ENCODE peak calls at places on chromosomes 3 and 15, in eight cellular contexts. One of them, this sample, is unnamed.

GRCh38 chr3:4976109-4976508 is 3.1 kb upstream of the BHLHE40 start:
- DNase-seq in C1 segment of cervical spinal cord: no peak
- DNase-seq in stimulated activated CD8-positive, alpha-beta memory T cell treated with anti-CD3 and anti-CD28 coated beads, Interleukin-15, amount 100 ng/mL, for 24 hours: no peak
- DNase-seq in lower lobe of right lung: peak
- DNase-seq in CD8-positive, alpha-beta memory T cell: no peak
- DNase-seq in Right ventricle myocardium inferior: no peak
- DNase-seq in ELF-1: peak
- DNase-seq in fibroblast of pulmonary artery: peak
- DNase-seq in this sample: no peak

GRCh38 chr3:129655326-129655725 is 48.9 kb upstream of the PLXND1 start:
- DNase-seq in C1 segment of cervical spinal cord: no peak
- DNase-seq in stimulated activated CD8-positive, alpha-beta memory T cell treated with anti-CD3 and anti-CD28 coated beads, Interleukin-15, amount 100 ng/mL, for 24 hours: no peak
- DNase-seq in lower lobe of right lung: no peak
- DNase-seq in CD8-positive, alpha-beta memory T cell: no peak
- DNase-seq in Right ventricle myocardium inferior: no peak
- DNase-seq in ELF-1: no peak
- DNase-seq in fibroblast of pulmonary artery: no peak
- DNase-seq in this sample: no peak

GRCh38 chr15:52567886-52568568 is 803 bp downstream of the ARPP19 start:
- DNase-seq in C1 segment of cervical spinal cord: no peak
- DNase-seq in stimulated activated CD8-positive, alpha-beta memory T cell treated with anti-CD3 and anti-CD28 coated beads, Interleukin-15, amount 100 ng/mL, for 24 hours: no peak
- DNase-seq in lower lobe of right lung: peak
- DNase-seq in CD8-positive, alpha-beta memory T cell: no peak
- DNase-seq in Right ventricle myocardium inferior: peak
- DNase-seq in ELF-1: no peak
- DNase-seq in fibroblast of pulmonary artery: no peak
- DNase-seq in this sample: no peak

GRCh38 chr3:195613468-195614069 is 29.8 kb upstream of the APOD start:
- DNase-seq in C1 segment of cervical spinal cord: no peak
- DNase-seq in stimulated activated CD8-positive, alpha-beta memory T cell treated with anti-CD3 and anti-CD28 coated beads, Interleukin-15, amount 100 ng/mL, for 24 hours: no peak
- DNase-seq in lower lobe of right lung: no peak
- DNase-seq in CD8-positive, alpha-beta memory T cell: no peak
- DNase-seq in Right ventricle myocardium inferior: no peak
- DNase-seq in ELF-1: no peak
- DNase-seq in fibroblast of pulmonary artery: no peak
- DNase-seq in this sample: no peak

GRCh38 chr15:100943074-100943473 is 23.9 kb downstream of the LRRK1 start:
- DNase-seq in C1 segment of cervical spinal cord: no peak
- DNase-seq in stimulated activated CD8-positive, alpha-beta memory T cell treated with anti-CD3 and anti-CD28 coated beads, Interleukin-15, amount 100 ng/mL, for 24 hours: no peak
- DNase-seq in lower lobe of right lung: no peak
- DNase-seq in CD8-positive, alpha-beta memory T cell: no peak
- DNase-seq in Right ventricle myocardium inferior: no peak
- DNase-seq in ELF-1: no peak
- DNase-seq in fibroblast of pulmonary artery: no peak
- DNase-seq in this sample: no peak

GRCh38 chr3:116897382-116897781 is 187.8 kb downstream of the TUSC7 start:
- DNase-seq in C1 segment of cervical spinal cord: no peak
- DNase-seq in stimulated activated CD8-positive, alpha-beta memory T cell treated with anti-CD3 and anti-CD28 coated beads, Interleukin-15, amount 100 ng/mL, for 24 hours: no peak
- DNase-seq in lower lobe of right lung: no peak
- DNase-seq in CD8-positive, alpha-beta memory T cell: no peak
- DNase-seq in Right ventricle myocardium inferior: no peak
- DNase-seq in ELF-1: no peak
- DNase-seq in fibroblast of pulmonary artery: no peak
- DNase-seq in this sample: no peak

GRCh38 chr15:69554321-69554961 is 101.8 kb downstream of the RPLP1 start:
- DNase-seq in C1 segment of cervical spinal cord: no peak
- DNase-seq in stimulated activated CD8-positive, alpha-beta memory T cell treated with anti-CD3 and anti-CD28 coated beads, Interleukin-15, amount 100 ng/mL, for 24 hours: no peak
- DNase-seq in lower lobe of right lung: no peak
- DNase-seq in CD8-positive, alpha-beta memory T cell: no peak
- DNase-seq in Right ventricle myocardium inferior: no peak
- DNase-seq in ELF-1: no peak
- DNase-seq in fibroblast of pulmonary artery: peak
- DNase-seq in this sample: no peak

GRCh38 chr3:171453175-171453868 is 6.9 kb downstream of the TNIK start:
- DNase-seq in C1 segment of cervical spinal cord: no peak
- DNase-seq in stimulated activated CD8-positive, alpha-beta memory T cell treated with anti-CD3 and anti-CD28 coated beads, Interleukin-15, amount 100 ng/mL, for 24 hours: no peak
- DNase-seq in lower lobe of right lung: no peak
- DNase-seq in CD8-positive, alpha-beta memory T cell: no peak
- DNase-seq in Right ventricle myocardium inferior: no peak
- DNase-seq in ELF-1: peak
- DNase-seq in fibroblast of pulmonary artery: peak
- DNase-seq in this sample: no peak

GRCh38 chr15:77410701-77411613 is 8.9 kb downstream of the PEAK1 start:
- DNase-seq in C1 segment of cervical spinal cord: no peak
- DNase-seq in stimulated activated CD8-positive, alpha-beta memory T cell treated with anti-CD3 and anti-CD28 coated beads, Interleukin-15, amount 100 ng/mL, for 24 hours: no peak
- DNase-seq in lower lobe of right lung: no peak
- DNase-seq in CD8-positive, alpha-beta memory T cell: no peak
- DNase-seq in Right ventricle myocardium inferior: no peak
- DNase-seq in ELF-1: no peak
- DNase-seq in fibroblast of pulmonary artery: no peak
- DNase-seq in this sample: no peak

GRCh38 chr3:166734734-166735133 is 645.4 kb downstream of the ZBBX start:
- DNase-seq in C1 segment of cervical spinal cord: no peak
- DNase-seq in stimulated activated CD8-positive, alpha-beta memory T cell treated with anti-CD3 and anti-CD28 coated beads, Interleukin-15, amount 100 ng/mL, for 24 hours: no peak
- DNase-seq in lower lobe of right lung: no peak
- DNase-seq in CD8-positive, alpha-beta memory T cell: no peak
- DNase-seq in Right ventricle myocardium inferior: no peak
- DNase-seq in ELF-1: no peak
- DNase-seq in fibroblast of pulmonary artery: no peak
- DNase-seq in this sample: no peak

GRCh38 chr15:76058714-76059319 is 968 bp upstream of the TMEM266 start:
- DNase-seq in C1 segment of cervical spinal cord: no peak
- DNase-seq in stimulated activated CD8-positive, alpha-beta memory T cell treated with anti-CD3 and anti-CD28 coated beads, Interleukin-15, amount 100 ng/mL, for 24 hours: no peak
- DNase-seq in lower lobe of right lung: no peak
- DNase-seq in CD8-positive, alpha-beta memory T cell: no peak
- DNase-seq in Right ventricle myocardium inferior: no peak
- DNase-seq in ELF-1: peak
- DNase-seq in fibroblast of pulmonary artery: peak
- DNase-seq in this sample: no peak

GRCh38 chr3:32018723-32019564 is 37.4 kb downstream of the ZNF860 start:
- DNase-seq in C1 segment of cervical spinal cord: no peak
- DNase-seq in stimulated activated CD8-positive, alpha-beta memory T cell treated with anti-CD3 and anti-CD28 coated beads, Interleukin-15, amount 100 ng/mL, for 24 hours: no peak
- DNase-seq in lower lobe of right lung: no peak
- DNase-seq in CD8-positive, alpha-beta memory T cell: peak
- DNase-seq in Right ventricle myocardium inferior: no peak
- DNase-seq in ELF-1: peak
- DNase-seq in fibroblast of pulmonary artery: peak
- DNase-seq in this sample: no peak

GRCh38 chr15:66775127-66776105 is 73.4 kb downstream of the SMAD6 start:
- DNase-seq in C1 segment of cervical spinal cord: no peak
- DNase-seq in stimulated activated CD8-positive, alpha-beta memory T cell treated with anti-CD3 and anti-CD28 coated beads, Interleukin-15, amount 100 ng/mL, for 24 hours: no peak
- DNase-seq in lower lobe of right lung: no peak
- DNase-seq in CD8-positive, alpha-beta memory T cell: no peak
- DNase-seq in Right ventricle myocardium inferior: no peak
- DNase-seq in ELF-1: no peak
- DNase-seq in fibroblast of pulmonary artery: no peak
- DNase-seq in this sample: peak

GRCh38 chr15:53389271-53389670 is 370.2 kb downstream of the WDR72 start:
- DNase-seq in C1 segment of cervical spinal cord: no peak
- DNase-seq in stimulated activated CD8-positive, alpha-beta memory T cell treated with anti-CD3 and anti-CD28 coated beads, Interleukin-15, amount 100 ng/mL, for 24 hours: no peak
- DNase-seq in lower lobe of right lung: no peak
- DNase-seq in CD8-positive, alpha-beta memory T cell: no peak
- DNase-seq in Right ventricle myocardium inferior: no peak
- DNase-seq in ELF-1: no peak
- DNase-seq in fibroblast of pulmonary artery: no peak
- DNase-seq in this sample: no peak

GRCh38 chr3:138407236-138407907 is 27.0 kb upstream of the ESYT3 start:
- DNase-seq in C1 segment of cervical spinal cord: no peak
- DNase-seq in stimulated activated CD8-positive, alpha-beta memory T cell treated with anti-CD3 and anti-CD28 coated beads, Interleukin-15, amount 100 ng/mL, for 24 hours: no peak
- DNase-seq in lower lobe of right lung: no peak
- DNase-seq in CD8-positive, alpha-beta memory T cell: no peak
- DNase-seq in Right ventricle myocardium inferior: no peak
- DNase-seq in ELF-1: no peak
- DNase-seq in fibroblast of pulmonary artery: no peak
- DNase-seq in this sample: no peak

GRCh38 chr3:132399054-132399929 is 18.0 kb upstream of the DNAJC13 start:
- DNase-seq in C1 segment of cervical spinal cord: no peak
- DNase-seq in stimulated activated CD8-positive, alpha-beta memory T cell treated with anti-CD3 and anti-CD28 coated beads, Interleukin-15, amount 100 ng/mL, for 24 hours: no peak
- DNase-seq in lower lobe of right lung: no peak
- DNase-seq in CD8-positive, alpha-beta memory T cell: no peak
- DNase-seq in Right ventricle myocardium inferior: no peak
- DNase-seq in ELF-1: peak
- DNase-seq in fibroblast of pulmonary artery: peak
- DNase-seq in this sample: no peak

GRCh38 chr3:12049675-12050074 is 45.5 kb downstream of the SYN2 start:
- DNase-seq in C1 segment of cervical spinal cord: no peak
- DNase-seq in stimulated activated CD8-positive, alpha-beta memory T cell treated with anti-CD3 and anti-CD28 coated beads, Interleukin-15, amount 100 ng/mL, for 24 hours: no peak
- DNase-seq in lower lobe of right lung: no peak
- DNase-seq in CD8-positive, alpha-beta memory T cell: no peak
- DNase-seq in Right ventricle myocardium inferior: no peak
- DNase-seq in ELF-1: no peak
- DNase-seq in fibroblast of pulmonary artery: peak
- DNase-seq in this sample: no peak

GRCh38 chr3:157417247-157417646 is 19.4 kb upstream of the PTX3 start:
- DNase-seq in C1 segment of cervical spinal cord: no peak
- DNase-seq in stimulated activated CD8-positive, alpha-beta memory T cell treated with anti-CD3 and anti-CD28 coated beads, Interleukin-15, amount 100 ng/mL, for 24 hours: no peak
- DNase-seq in lower lobe of right lung: no peak
- DNase-seq in CD8-positive, alpha-beta memory T cell: no peak
- DNase-seq in Right ventricle myocardium inferior: no peak
- DNase-seq in ELF-1: no peak
- DNase-seq in fibroblast of pulmonary artery: peak
- DNase-seq in this sample: no peak

GRCh38 chr3:129834580-129834979 is 58.9 kb downstream of the TMCC1 start:
- DNase-seq in C1 segment of cervical spinal cord: no peak
- DNase-seq in stimulated activated CD8-positive, alpha-beta memory T cell treated with anti-CD3 and anti-CD28 coated beads, Interleukin-15, amount 100 ng/mL, for 24 hours: no peak
- DNase-seq in lower lobe of right lung: no peak
- DNase-seq in CD8-positive, alpha-beta memory T cell: no peak
- DNase-seq in Right ventricle myocardium inferior: no peak
- DNase-seq in ELF-1: no peak
- DNase-seq in fibroblast of pulmonary artery: peak
- DNase-seq in this sample: no peak

GRCh38 chr3:187667526-187667925 is 2.7 kb downstream of the SST start:
- DNase-seq in C1 segment of cervical spinal cord: no peak
- DNase-seq in stimulated activated CD8-positive, alpha-beta memory T cell treated with anti-CD3 and anti-CD28 coated beads, Interleukin-15, amount 100 ng/mL, for 24 hours: no peak
- DNase-seq in lower lobe of right lung: no peak
- DNase-seq in CD8-positive, alpha-beta memory T cell: no peak
- DNase-seq in Right ventricle myocardium inferior: no peak
- DNase-seq in ELF-1: no peak
- DNase-seq in fibroblast of pulmonary artery: no peak
- DNase-seq in this sample: no peak

GRCh38 chr15:95799286-95800187 is 531.0 kb upstream of the NR2F2 start:
- DNase-seq in C1 segment of cervical spinal cord: no peak
- DNase-seq in stimulated activated CD8-positive, alpha-beta memory T cell treated with anti-CD3 and anti-CD28 coated beads, Interleukin-15, amount 100 ng/mL, for 24 hours: no peak
- DNase-seq in lower lobe of right lung: no peak
- DNase-seq in CD8-positive, alpha-beta memory T cell: no peak
- DNase-seq in Right ventricle myocardium inferior: no peak
- DNase-seq in ELF-1: no peak
- DNase-seq in fibroblast of pulmonary artery: peak
- DNase-seq in this sample: no peak

GRCh38 chr15:98547741-98548166 is 100.6 kb upstream of the IGF1R start:
- DNase-seq in C1 segment of cervical spinal cord: no peak
- DNase-seq in stimulated activated CD8-positive, alpha-beta memory T cell treated with anti-CD3 and anti-CD28 coated beads, Interleukin-15, amount 100 ng/mL, for 24 hours: no peak
- DNase-seq in lower lobe of right lung: peak
- DNase-seq in CD8-positive, alpha-beta memory T cell: no peak
- DNase-seq in Right ventricle myocardium inferior: no peak
- DNase-seq in ELF-1: peak
- DNase-seq in fibroblast of pulmonary artery: peak
- DNase-seq in this sample: no peak

GRCh38 chr3:14266361-14266760 is 87.7 kb downstream of the LSM3 start:
- DNase-seq in C1 segment of cervical spinal cord: no peak
- DNase-seq in stimulated activated CD8-positive, alpha-beta memory T cell treated with anti-CD3 and anti-CD28 coated beads, Interleukin-15, amount 100 ng/mL, for 24 hours: no peak
- DNase-seq in lower lobe of right lung: no peak
- DNase-seq in CD8-positive, alpha-beta memory T cell: no peak
- DNase-seq in Right ventricle myocardium inferior: no peak
- DNase-seq in ELF-1: no peak
- DNase-seq in fibroblast of pulmonary artery: peak
- DNase-seq in this sample: no peak

GRCh38 chr15:60760646-60761504 is 281.9 kb upstream of the ICE2 start:
- DNase-seq in C1 segment of cervical spinal cord: no peak
- DNase-seq in stimulated activated CD8-positive, alpha-beta memory T cell treated with anti-CD3 and anti-CD28 coated beads, Interleukin-15, amount 100 ng/mL, for 24 hours: no peak
- DNase-seq in lower lobe of right lung: no peak
- DNase-seq in CD8-positive, alpha-beta memory T cell: no peak
- DNase-seq in Right ventricle myocardium inferior: no peak
- DNase-seq in ELF-1: no peak
- DNase-seq in fibroblast of pulmonary artery: no peak
- DNase-seq in this sample: no peak

GRCh38 chr3:122245513-122246174 is 62.2 kb downstream of the CASR start:
- DNase-seq in C1 segment of cervical spinal cord: no peak
- DNase-seq in stimulated activated CD8-positive, alpha-beta memory T cell treated with anti-CD3 and anti-CD28 coated beads, Interleukin-15, amount 100 ng/mL, for 24 hours: no peak
- DNase-seq in lower lobe of right lung: no peak
- DNase-seq in CD8-positive, alpha-beta memory T cell: no peak
- DNase-seq in Right ventricle myocardium inferior: no peak
- DNase-seq in ELF-1: no peak
- DNase-seq in fibroblast of pulmonary artery: peak
- DNase-seq in this sample: no peak

GRCh38 chr15:101088788-101089578 is 162.9 kb downstream of the CHSY1 start:
- DNase-seq in C1 segment of cervical spinal cord: no peak
- DNase-seq in stimulated activated CD8-positive, alpha-beta memory T cell treated with anti-CD3 and anti-CD28 coated beads, Interleukin-15, amount 100 ng/mL, for 24 hours: peak
- DNase-seq in lower lobe of right lung: peak
- DNase-seq in CD8-positive, alpha-beta memory T cell: peak
- DNase-seq in Right ventricle myocardium inferior: peak
- DNase-seq in ELF-1: peak
- DNase-seq in fibroblast of pulmonary artery: peak
- DNase-seq in this sample: no peak

GRCh38 chr3:69121950-69122349 is 445 bp downstream of the LMOD3 start:
- DNase-seq in C1 segment of cervical spinal cord: no peak
- DNase-seq in stimulated activated CD8-positive, alpha-beta memory T cell treated with anti-CD3 and anti-CD28 coated beads, Interleukin-15, amount 100 ng/mL, for 24 hours: no peak
- DNase-seq in lower lobe of right lung: no peak
- DNase-seq in CD8-positive, alpha-beta memory T cell: no peak
- DNase-seq in Right ventricle myocardium inferior: no peak
- DNase-seq in ELF-1: no peak
- DNase-seq in fibroblast of pulmonary artery: no peak
- DNase-seq in this sample: no peak

GRCh38 chr15:87648278-87648677 is 608.3 kb downstream of the NTRK3 start:
- DNase-seq in C1 segment of cervical spinal cord: no peak
- DNase-seq in stimulated activated CD8-positive, alpha-beta memory T cell treated with anti-CD3 and anti-CD28 coated beads, Interleukin-15, amount 100 ng/mL, for 24 hours: no peak
- DNase-seq in lower lobe of right lung: no peak
- DNase-seq in CD8-positive, alpha-beta memory T cell: no peak
- DNase-seq in Right ventricle myocardium inferior: no peak
- DNase-seq in ELF-1: no peak
- DNase-seq in fibroblast of pulmonary artery: peak
- DNase-seq in this sample: no peak

GRCh38 chr3:57942872-57943283 is 65.3 kb upstream of the FLNB start:
- DNase-seq in C1 segment of cervical spinal cord: no peak
- DNase-seq in stimulated activated CD8-positive, alpha-beta memory T cell treated with anti-CD3 and anti-CD28 coated beads, Interleukin-15, amount 100 ng/mL, for 24 hours: no peak
- DNase-seq in lower lobe of right lung: peak
- DNase-seq in CD8-positive, alpha-beta memory T cell: no peak
- DNase-seq in Right ventricle myocardium inferior: no peak
- DNase-seq in ELF-1: no peak
- DNase-seq in fibroblast of pulmonary artery: no peak
- DNase-seq in this sample: no peak

GRCh38 chr3:189710620-189711388 is 79.6 kb downstream of the TP63 start:
- DNase-seq in C1 segment of cervical spinal cord: no peak
- DNase-seq in stimulated activated CD8-positive, alpha-beta memory T cell treated with anti-CD3 and anti-CD28 coated beads, Interleukin-15, amount 100 ng/mL, for 24 hours: no peak
- DNase-seq in lower lobe of right lung: no peak
- DNase-seq in CD8-positive, alpha-beta memory T cell: no peak
- DNase-seq in Right ventricle myocardium inferior: no peak
- DNase-seq in ELF-1: peak
- DNase-seq in fibroblast of pulmonary artery: peak
- DNase-seq in this sample: no peak

GRCh38 chr3:153958635-153959320 is 162.4 kb upstream of the ARHGEF26 start:
- DNase-seq in C1 segment of cervical spinal cord: no peak
- DNase-seq in stimulated activated CD8-positive, alpha-beta memory T cell treated with anti-CD3 and anti-CD28 coated beads, Interleukin-15, amount 100 ng/mL, for 24 hours: no peak
- DNase-seq in lower lobe of right lung: no peak
- DNase-seq in CD8-positive, alpha-beta memory T cell: no peak
- DNase-seq in Right ventricle myocardium inferior: no peak
- DNase-seq in ELF-1: no peak
- DNase-seq in fibroblast of pulmonary artery: peak
- DNase-seq in this sample: no peak

GRCh38 chr3:41819200-41819599 is 142.7 kb downstream of the ULK4 start:
- DNase-seq in C1 segment of cervical spinal cord: no peak
- DNase-seq in stimulated activated CD8-positive, alpha-beta memory T cell treated with anti-CD3 and anti-CD28 coated beads, Interleukin-15, amount 100 ng/mL, for 24 hours: no peak
- DNase-seq in lower lobe of right lung: no peak
- DNase-seq in CD8-positive, alpha-beta memory T cell: no peak
- DNase-seq in Right ventricle myocardium inferior: no peak
- DNase-seq in ELF-1: peak
- DNase-seq in fibroblast of pulmonary artery: no peak
- DNase-seq in this sample: no peak

GRCh38 chr3:42300013-42300412 is 34.0 kb upstream of the CCK start:
- DNase-seq in C1 segment of cervical spinal cord: no peak
- DNase-seq in stimulated activated CD8-positive, alpha-beta memory T cell treated with anti-CD3 and anti-CD28 coated beads, Interleukin-15, amount 100 ng/mL, for 24 hours: no peak
- DNase-seq in lower lobe of right lung: no peak
- DNase-seq in CD8-positive, alpha-beta memory T cell: peak
- DNase-seq in Right ventricle myocardium inferior: no peak
- DNase-seq in ELF-1: peak
- DNase-seq in fibroblast of pulmonary artery: peak
- DNase-seq in this sample: no peak